ENCODE peak calls at places on chromosome 11, in four cellular contexts. One of them, this sample, is unnamed.

GRCh38 chr11:134819026-134819425 is 407.0 kb upstream of the B3GAT1 start:
- DNase-seq in AG20443: no peak
- DNase-seq in GM23338: peak
- DNase-seq in neural progenitor cell: peak
- DNase-seq in this sample: no peak

GRCh38 chr11:110711776-110712642 is at the start of gene ARHGAP20:
- DNase-seq in GM23338: peak
- DNase-seq in AG20443: peak
- DNase-seq in neural progenitor cell: peak
- DNase-seq in this sample: peak

GRCh38 chr11:100789500-100789899 is 102.4 kb downstream of the ARHGAP42 start:
- DNase-seq in AG20443: no peak
- DNase-seq in neural progenitor cell: no peak
- DNase-seq in GM23338: no peak
- DNase-seq in this sample: no peak

GRCh38 chr11:128615612-128616011 is 28.3 kb upstream of the ETS1 start:
- DNase-seq in neural progenitor cell: no peak
- DNase-seq in GM23338: no peak
- DNase-seq in AG20443: no peak
- DNase-seq in this sample: no peak

GRCh38 chr11:38345286-38345685 is 1747.2 kb upstream of the RAG2 start:
- DNase-seq in neural progenitor cell: no peak
- DNase-seq in AG20443: no peak
- DNase-seq in GM23338: no peak
- DNase-seq in this sample: no peak

GRCh38 chr11:14774738-14775137 is 117.3 kb downstream of the CYP2R1 start:
- DNase-seq in neural progenitor cell: no peak
- DNase-seq in AG20443: no peak
- DNase-seq in GM23338: peak
- DNase-seq in this sample: no peak

GRCh38 chr11:27696112-27696511 is 4.1 kb downstream of the BDNF start:
- DNase-seq in AG20443: no peak
- DNase-seq in GM23338: no peak
- DNase-seq in neural progenitor cell: no peak
- DNase-seq in this sample: no peak

GRCh38 chr11:1458340-1459218 is 28.0 kb downstream of the MOB2 start:
- DNase-seq in neural progenitor cell: peak
- DNase-seq in AG20443: peak
- DNase-seq in GM23338: peak
- DNase-seq in this sample: no peak

GRCh38 chr11:75346296-75346695 is 5.2 kb downstream of the ARRB1 start:
- DNase-seq in AG20443: no peak
- DNase-seq in GM23338: no peak
- DNase-seq in neural progenitor cell: no peak
- DNase-seq in this sample: no peak

GRCh38 chr11:1130276-1131032 is 27.3 kb upstream of the MUC5AC start:
- DNase-seq in GM23338: no peak
- DNase-seq in AG20443: peak
- DNase-seq in neural progenitor cell: no peak
- DNase-seq in this sample: no peak

GRCh38 chr11:108654994-108655631 is 9.8 kb upstream of the DDX10 start:
- DNase-seq in GM23338: peak
- DNase-seq in neural progenitor cell: peak
- DNase-seq in AG20443: peak
- DNase-seq in this sample: peak

This sample was measured in hepatic stellate cell.